ENCODE peak calls at places on chromosome 16, in eight cellular contexts. One of them, this sample, is unnamed.

GRCh38 chr16:85601730-85602401 is 11.3 kb upstream of the GSE1 start:
- DNase-seq in Jurkat, Clone E6-1: no peak
- DNase-seq in bronchial epithelial cell: no peak
- DNase-seq in BJ: no peak
- DNase-seq in adipocyte: no peak
- DNase-seq in esophagus muscularis mucosa: no peak
- DNase-seq in pancreas: peak; percentile 77
- DNase-seq in naive thymus-derived CD4-positive, alpha-beta T cell: no peak
- DNase-seq in this sample: no peak

GRCh38 chr16:65884018-65884417 is 482.5 kb upstream of the CDH5 start:
- DNase-seq in esophagus muscularis mucosa: no peak
- DNase-seq in pancreas: no peak
- DNase-seq in adipocyte: no peak
- DNase-seq in naive thymus-derived CD4-positive, alpha-beta T cell: no peak
- DNase-seq in Jurkat, Clone E6-1: no peak
- DNase-seq in bronchial epithelial cell: peak; percentile 88
- DNase-seq in BJ: peak; percentile 26
- DNase-seq in this sample: no peak

GRCh38 chr16:165539-166374 is at the start of gene HBM:
- DNase-seq in bronchial epithelial cell: no peak
- DNase-seq in BJ: no peak
- DNase-seq in Jurkat, Clone E6-1: no peak
- DNase-seq in adipocyte: no peak
- DNase-seq in esophagus muscularis mucosa: no peak
- DNase-seq in pancreas: no peak
- DNase-seq in naive thymus-derived CD4-positive, alpha-beta T cell: no peak
- DNase-seq in this sample: no peak

GRCh38 chr16:85396879-85397871 is 215.9 kb upstream of the GSE1 start:
- DNase-seq in BJ: no peak
- DNase-seq in Jurkat, Clone E6-1: no peak
- DNase-seq in pancreas: peak; percentile 54
- DNase-seq in naive thymus-derived CD4-positive, alpha-beta T cell: no peak
- DNase-seq in bronchial epithelial cell: peak; percentile 38
- DNase-seq in esophagus muscularis mucosa: no peak
- DNase-seq in adipocyte: no peak
- DNase-seq in this sample: peak; percentile 39

GRCh38 chr16:88352261-88353200 is 30.2 kb upstream of the ZNF469 start:
- DNase-seq in pancreas: peak; percentile 41
- DNase-seq in bronchial epithelial cell: no peak
- DNase-seq in BJ: no peak
- DNase-seq in adipocyte: no peak
- DNase-seq in esophagus muscularis mucosa: no peak
- DNase-seq in naive thymus-derived CD4-positive, alpha-beta T cell: no peak
- DNase-seq in Jurkat, Clone E6-1: no peak
- DNase-seq in this sample: no peak

GRCh38 chr16:81894592-81894991 is 115.5 kb downstream of the PLCG2 start:
- DNase-seq in adipocyte: no peak
- DNase-seq in esophagus muscularis mucosa: no peak
- DNase-seq in naive thymus-derived CD4-positive, alpha-beta T cell: no peak
- DNase-seq in pancreas: no peak
- DNase-seq in Jurkat, Clone E6-1: no peak
- DNase-seq in BJ: no peak
- DNase-seq in bronchial epithelial cell: no peak
- DNase-seq in this sample: no peak

GRCh38 chr16:29007865-29008593 is 23.2 kb downstream of the LAT start:
- DNase-seq in Jurkat, Clone E6-1: peak; percentile 98
- DNase-seq in adipocyte: no peak
- DNase-seq in naive thymus-derived CD4-positive, alpha-beta T cell: peak; percentile 54
- DNase-seq in bronchial epithelial cell: peak; percentile 29
- DNase-seq in esophagus muscularis mucosa: no peak
- DNase-seq in pancreas: no peak
- DNase-seq in BJ: no peak
- DNase-seq in this sample: peak; percentile 66

GRCh38 chr16:8936421-8936820 is 27.3 kb downstream of the USP7 start:
- DNase-seq in Jurkat, Clone E6-1: peak; percentile 72
- DNase-seq in adipocyte: peak; percentile 36
- DNase-seq in bronchial epithelial cell: peak; percentile 82
- DNase-seq in pancreas: no peak
- DNase-seq in esophagus muscularis mucosa: no peak
- DNase-seq in naive thymus-derived CD4-positive, alpha-beta T cell: peak; percentile 60
- DNase-seq in BJ: no peak
- DNase-seq in this sample: peak; percentile 82

GRCh38 chr16:79599837-79600635 is 501 bp downstream of the MAF start:
- DNase-seq in naive thymus-derived CD4-positive, alpha-beta T cell: peak; percentile 42
- DNase-seq in esophagus muscularis mucosa: no peak
- DNase-seq in pancreas: peak; percentile 85
- DNase-seq in BJ: no peak
- DNase-seq in Jurkat, Clone E6-1: no peak
- DNase-seq in adipocyte: peak; percentile 60
- DNase-seq in bronchial epithelial cell: no peak
- DNase-seq in this sample: peak; percentile 46

GRCh38 chr16:16149710-16150116 is 73.6 kb downstream of the ABCC6 start:
- DNase-seq in pancreas: no peak
- DNase-seq in naive thymus-derived CD4-positive, alpha-beta T cell: no peak
- DNase-seq in BJ: no peak
- DNase-seq in Jurkat, Clone E6-1: no peak
- DNase-seq in bronchial epithelial cell: no peak
- DNase-seq in adipocyte: no peak
- DNase-seq in esophagus muscularis mucosa: no peak
- DNase-seq in this sample: no peak

GRCh38 chr16:29729116-29729521 is 16.7 kb downstream of the C16orf54 start:
- DNase-seq in bronchial epithelial cell: peak; percentile 52
- DNase-seq in Jurkat, Clone E6-1: peak; percentile 31
- DNase-seq in naive thymus-derived CD4-positive, alpha-beta T cell: no peak
- DNase-seq in esophagus muscularis mucosa: no peak
- DNase-seq in adipocyte: peak; percentile 71
- DNase-seq in pancreas: no peak
- DNase-seq in BJ: no peak
- DNase-seq in this sample: no peak

GRCh38 chr16:85448557-85449194 is 164.4 kb upstream of the GSE1 start:
- DNase-seq in pancreas: peak; percentile 87
- DNase-seq in bronchial epithelial cell: no peak
- DNase-seq in adipocyte: no peak
- DNase-seq in naive thymus-derived CD4-positive, alpha-beta T cell: peak; percentile 74
- DNase-seq in Jurkat, Clone E6-1: peak; percentile 98
- DNase-seq in esophagus muscularis mucosa: no peak
- DNase-seq in BJ: no peak
- DNase-seq in this sample: peak; percentile 66

GRCh38 chr16:80369559-80369958 is 171.2 kb upstream of the DYNLRB2 start:
- DNase-seq in BJ: no peak
- DNase-seq in bronchial epithelial cell: peak; percentile 51
- DNase-seq in Jurkat, Clone E6-1: no peak
- DNase-seq in esophagus muscularis mucosa: peak; percentile 88
- DNase-seq in naive thymus-derived CD4-positive, alpha-beta T cell: no peak
- DNase-seq in pancreas: no peak
- DNase-seq in adipocyte: peak; percentile 74
- DNase-seq in this sample: no peak

GRCh38 chr16:81996664-81997529 is 14.4 kb downstream of the SDR42E1 start:
- DNase-seq in pancreas: no peak
- DNase-seq in BJ: peak; percentile 12
- DNase-seq in Jurkat, Clone E6-1: peak; percentile 6
- DNase-seq in esophagus muscularis mucosa: no peak
- DNase-seq in adipocyte: peak; percentile 32
- DNase-seq in bronchial epithelial cell: peak; percentile 72
- DNase-seq in naive thymus-derived CD4-positive, alpha-beta T cell: no peak
- DNase-seq in this sample: no peak

GRCh38 chr16:5972747-5973146 is 875.2 kb upstream of the EEF2KMT start:
- DNase-seq in adipocyte: no peak
- DNase-seq in esophagus muscularis mucosa: no peak
- DNase-seq in pancreas: no peak
- DNase-seq in Jurkat, Clone E6-1: no peak
- DNase-seq in bronchial epithelial cell: no peak
- DNase-seq in naive thymus-derived CD4-positive, alpha-beta T cell: no peak
- DNase-seq in BJ: no peak
- DNase-seq in this sample: no peak

GRCh38 chr16:11005611-11005975 is 61.2 kb downstream of the CLEC16A start:
- DNase-seq in esophagus muscularis mucosa: no peak
- DNase-seq in BJ: no peak
- DNase-seq in naive thymus-derived CD4-positive, alpha-beta T cell: no peak
- DNase-seq in Jurkat, Clone E6-1: no peak
- DNase-seq in adipocyte: peak; percentile 48
- DNase-seq in bronchial epithelial cell: peak; percentile 65
- DNase-seq in pancreas: no peak
- DNase-seq in this sample: no peak

GRCh38 chr16:17269434-17269833 is 201.3 kb downstream of the XYLT1 start:
- DNase-seq in esophagus muscularis mucosa: no peak
- DNase-seq in adipocyte: no peak
- DNase-seq in Jurkat, Clone E6-1: no peak
- DNase-seq in BJ: no peak
- DNase-seq in bronchial epithelial cell: no peak
- DNase-seq in pancreas: no peak
- DNase-seq in naive thymus-derived CD4-positive, alpha-beta T cell: no peak
- DNase-seq in this sample: no peak

GRCh38 chr16:77951788-77952187 is 70.6 kb upstream of the CLEC3A start:
- DNase-seq in bronchial epithelial cell: peak; percentile 14
- DNase-seq in esophagus muscularis mucosa: no peak
- DNase-seq in BJ: no peak
- DNase-seq in Jurkat, Clone E6-1: peak; percentile 28
- DNase-seq in naive thymus-derived CD4-positive, alpha-beta T cell: no peak
- DNase-seq in pancreas: no peak
- DNase-seq in adipocyte: no peak
- DNase-seq in this sample: no peak

GRCh38 chr16:68079616-68080344 is 5.4 kb upstream of the NFATC3 start:
- DNase-seq in naive thymus-derived CD4-positive, alpha-beta T cell: peak; percentile 68
- DNase-seq in bronchial epithelial cell: no peak
- DNase-seq in pancreas: peak; percentile 51
- DNase-seq in Jurkat, Clone E6-1: peak; percentile 89
- DNase-seq in adipocyte: no peak
- DNase-seq in BJ: no peak
- DNase-seq in esophagus muscularis mucosa: peak; percentile 93
- DNase-seq in this sample: peak; percentile 62

DNA sequence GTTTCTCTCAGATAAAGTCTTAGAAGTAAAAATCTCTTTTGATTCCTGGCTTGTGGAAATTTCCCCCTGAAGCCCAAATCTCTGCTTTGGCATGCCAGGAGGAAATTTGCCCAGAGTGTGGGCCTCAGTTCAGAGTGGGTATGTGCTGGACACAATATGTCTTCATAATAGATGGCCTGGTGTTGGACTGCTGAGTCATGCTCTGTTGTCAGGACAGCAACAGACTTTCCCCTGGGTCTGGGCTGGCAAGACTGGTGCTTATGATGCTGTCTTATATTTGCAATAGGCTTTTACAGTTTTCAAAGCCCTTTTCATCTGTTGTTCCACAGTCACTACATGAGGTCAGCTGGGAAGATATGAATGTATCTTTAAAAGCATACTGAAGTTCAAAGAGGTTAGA is 57.0 kb downstream of the SHISA9 start:
- DNase-seq in Jurkat, Clone E6-1: no peak
- DNase-seq in pancreas: no peak
- DNase-seq in adipocyte: no peak
- DNase-seq in naive thymus-derived CD4-positive, alpha-beta T cell: no peak
- DNase-seq in bronchial epithelial cell: no peak
- DNase-seq in esophagus muscularis mucosa: no peak
- DNase-seq in BJ: no peak
- DNase-seq in this sample: no peak
- H3K4me3 ChIP-seq in Jurkat, Clone E6-1: no peak overlapping the region
- H3K4me3 ChIP-seq in pancreas: no peak overlapping the region
- H3K4me3 ChIP-seq in adipocyte: no peak overlapping the region
- H3K4me3 ChIP-seq in naive thymus-derived CD4-positive, alpha-beta T cell: no peak overlapping the region
- H3K4me3 ChIP-seq in bronchial epithelial cell: no peak overlapping the region
- H3K4me3 ChIP-seq in esophagus muscularis mucosa: no peak overlapping the region
- H3K4me3 ChIP-seq in BJ: no peak overlapping the region
- H3K4me3 ChIP-seq in this sample: no peak overlapping the region

GRCh38 chr16:69190046-69190588 is 3.2 kb downstream of the SNTB2 start:
- DNase-seq in BJ: no peak
- DNase-seq in esophagus muscularis mucosa: no peak
- DNase-seq in pancreas: no peak
- DNase-seq in Jurkat, Clone E6-1: no peak
- DNase-seq in adipocyte: no peak
- DNase-seq in bronchial epithelial cell: no peak
- DNase-seq in naive thymus-derived CD4-positive, alpha-beta T cell: no peak
- DNase-seq in this sample: no peak
- H3K4me3 ChIP-seq in BJ: no peak overlapping the region
- H3K4me3 ChIP-seq in esophagus muscularis mucosa: no peak overlapping the region
- H3K4me3 ChIP-seq in pancreas: no peak overlapping the region
- H3K4me3 ChIP-seq in Jurkat, Clone E6-1: no peak overlapping the region
- H3K4me3 ChIP-seq in adipocyte: peak overlapping the region; percentile 90
- H3K4me3 ChIP-seq in bronchial epithelial cell: no peak overlapping the region
- H3K4me3 ChIP-seq in naive thymus-derived CD4-positive, alpha-beta T cell: no peak overlapping the region
- H3K4me3 ChIP-seq in this sample: no peak overlapping the region

DNA sequence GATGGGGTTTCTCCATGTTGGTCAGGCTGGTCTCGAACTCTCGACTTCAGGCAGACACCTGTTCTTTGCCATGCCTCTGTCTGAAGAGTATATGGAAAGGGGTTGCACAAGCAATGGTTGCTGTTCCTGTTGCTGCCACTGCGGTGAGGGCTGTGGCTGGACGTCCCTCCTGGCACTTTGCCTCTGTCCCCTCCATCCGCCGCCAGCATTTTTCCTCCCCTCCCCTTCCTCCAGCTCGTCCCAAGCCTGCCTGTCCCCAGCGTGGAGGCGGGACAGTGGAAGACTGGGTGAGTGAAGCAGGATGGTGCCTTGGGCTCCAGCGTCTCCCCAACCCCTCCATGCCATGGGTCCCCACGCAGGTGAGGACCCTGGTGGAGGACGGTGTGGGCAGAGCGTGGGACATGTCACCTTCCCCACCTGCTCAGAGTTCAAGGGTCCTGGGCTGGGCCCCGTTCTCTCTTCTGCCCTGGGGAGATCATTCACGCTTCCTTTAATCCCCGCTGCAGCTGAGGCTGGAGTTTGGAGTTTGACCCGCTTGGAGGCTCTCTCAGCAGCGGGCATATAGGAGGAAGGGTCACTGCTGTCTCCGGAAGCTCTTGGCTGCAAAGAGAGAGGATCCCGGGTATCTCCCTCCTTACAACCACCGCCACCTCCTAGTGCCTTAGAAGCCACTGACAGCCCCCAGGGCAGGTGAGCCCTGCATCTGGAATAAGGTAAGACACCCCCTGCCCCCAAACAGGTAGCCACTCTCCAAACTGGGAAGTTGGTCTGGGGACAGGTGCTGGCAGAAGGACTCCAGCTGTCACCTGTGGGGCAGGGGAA is at the start of gene SLC5A11:
- DNase-seq in BJ: no peak
- DNase-seq in adipocyte: no peak
- DNase-seq in esophagus muscularis mucosa: no peak
- DNase-seq in naive thymus-derived CD4-positive, alpha-beta T cell: no peak
- DNase-seq in bronchial epithelial cell: no peak
- DNase-seq in Jurkat, Clone E6-1: no peak
- DNase-seq in pancreas: no peak
- DNase-seq in this sample: no peak
- H3K4me3 ChIP-seq in BJ: no peak within 1 kb of the TSS
- H3K4me3 ChIP-seq in adipocyte: no peak within 1 kb of the TSS
- H3K4me3 ChIP-seq in esophagus muscularis mucosa: no peak within 1 kb of the TSS
- H3K4me3 ChIP-seq in naive thymus-derived CD4-positive, alpha-beta T cell: no peak within 1 kb of the TSS
- H3K4me3 ChIP-seq in bronchial epithelial cell: no peak within 1 kb of the TSS
- H3K4me3 ChIP-seq in Jurkat, Clone E6-1: no peak within 1 kb of the TSS
- H3K4me3 ChIP-seq in pancreas: no peak within 1 kb of the TSS
- H3K4me3 ChIP-seq in this sample: no peak within 1 kb of the TSS

DNA sequence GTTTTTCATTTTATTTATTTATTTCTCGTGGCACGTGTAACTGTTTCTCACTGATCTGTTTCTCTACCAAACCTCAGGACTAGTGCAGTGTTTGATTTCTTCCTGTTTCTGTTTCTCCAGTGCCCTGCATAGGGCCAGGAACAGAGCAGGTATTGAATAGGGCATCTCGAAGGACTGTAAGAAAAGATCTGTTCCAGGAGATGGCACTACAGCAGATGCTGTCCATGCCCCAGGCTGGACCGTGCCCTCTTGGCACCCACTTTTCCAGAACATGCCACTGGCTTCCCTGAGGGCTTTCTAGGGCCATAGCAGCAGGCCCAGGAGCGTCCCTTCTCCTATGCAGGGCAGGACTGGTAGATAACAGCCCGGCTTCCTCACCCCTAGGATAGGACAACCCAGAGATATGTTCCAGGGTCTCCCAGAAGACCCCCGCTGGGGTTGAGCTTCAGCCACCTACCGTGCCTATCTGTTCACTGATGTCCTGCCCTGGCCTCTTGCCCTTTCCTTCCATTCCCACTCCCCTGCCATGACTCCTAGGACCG is 4.4 kb downstream of the SNX20 start:
- DNase-seq in BJ: no peak
- DNase-seq in naive thymus-derived CD4-positive, alpha-beta T cell: no peak
- DNase-seq in bronchial epithelial cell: no peak
- DNase-seq in adipocyte: no peak
- DNase-seq in pancreas: peak; percentile 17
- DNase-seq in Jurkat, Clone E6-1: no peak
- DNase-seq in esophagus muscularis mucosa: no peak
- DNase-seq in this sample: no peak
- H3K4me3 ChIP-seq in BJ: no peak overlapping the region
- H3K4me3 ChIP-seq in naive thymus-derived CD4-positive, alpha-beta T cell: no peak overlapping the region
- H3K4me3 ChIP-seq in bronchial epithelial cell: no peak overlapping the region
- H3K4me3 ChIP-seq in adipocyte: no peak overlapping the region
- H3K4me3 ChIP-seq in pancreas: no peak overlapping the region
- H3K4me3 ChIP-seq in Jurkat, Clone E6-1: no peak overlapping the region
- H3K4me3 ChIP-seq in esophagus muscularis mucosa: no peak overlapping the region
- H3K4me3 ChIP-seq in this sample: no peak overlapping the region

This sample was measured in CD8-positive, alpha-beta memory T cell.